ENCODE peak calls at places on chromosomes 2 and 18, in seven cellular contexts. One of them, this sample, is unnamed.

GRCh38 chr2:162475661-162476060 is 131.7 kb downstream of the GCA start:
- DNase-seq in IMR-90: no peak
- DNase-seq in fibroblast of mammary gland: peak; percentile 6
- DNase-seq in kidney: no peak
- DNase-seq in endodermal cell: no peak
- DNase-seq in astrocyte: peak; percentile 59
- DNase-seq in tibial nerve: no peak
- DNase-seq in this sample: no peak

GRCh38 chr2:44705851-44706555 is 235.5 kb upstream of the SIX3 start:
- DNase-seq in IMR-90: no peak
- DNase-seq in fibroblast of mammary gland: no peak
- DNase-seq in kidney: no peak
- DNase-seq in endodermal cell: no peak
- DNase-seq in astrocyte: no peak
- DNase-seq in tibial nerve: no peak
- DNase-seq in this sample: no peak

GRCh38 chr2:36698978-36699377 is 2.5 kb downstream of the VIT start:
- DNase-seq in IMR-90: no peak
- DNase-seq in fibroblast of mammary gland: peak; percentile 59
- DNase-seq in kidney: no peak
- DNase-seq in endodermal cell: no peak
- DNase-seq in astrocyte: no peak
- DNase-seq in tibial nerve: peak; percentile 76
- DNase-seq in this sample: peak; percentile 24

GRCh38 chr2:70871398-70872211 is 36.0 kb upstream of the CD207 start:
- DNase-seq in IMR-90: peak; percentile 68
- DNase-seq in fibroblast of mammary gland: peak; percentile 69
- DNase-seq in kidney: peak; percentile 93
- DNase-seq in endodermal cell: peak; percentile 96
- DNase-seq in astrocyte: peak; percentile 28
- DNase-seq in tibial nerve: peak; percentile 75
- DNase-seq in this sample: peak; percentile 61

GRCh38 chr2:38751847-38752410 is 768 bp upstream of the SRSF7 start:
- DNase-seq in IMR-90: peak; percentile 29
- DNase-seq in fibroblast of mammary gland: peak; percentile 40
- DNase-seq in kidney: no peak
- DNase-seq in endodermal cell: no peak
- DNase-seq in astrocyte: no peak
- DNase-seq in tibial nerve: no peak
- DNase-seq in this sample: no peak

GRCh38 chr2:239666855-239667376 is 266.1 kb upstream of the HDAC4 start:
- DNase-seq in IMR-90: no peak
- DNase-seq in fibroblast of mammary gland: no peak
- DNase-seq in kidney: no peak
- DNase-seq in endodermal cell: no peak
- DNase-seq in astrocyte: no peak
- DNase-seq in tibial nerve: no peak
- DNase-seq in this sample: no peak

GRCh38 chr2:129253461-129253812 is 726.0 kb upstream of the RAB6C start:
- DNase-seq in IMR-90: no peak
- DNase-seq in fibroblast of mammary gland: no peak
- DNase-seq in kidney: no peak
- DNase-seq in endodermal cell: peak; percentile 77
- DNase-seq in astrocyte: no peak
- DNase-seq in tibial nerve: no peak
- DNase-seq in this sample: no peak

GRCh38 chr18:5276947-5277346 is 18.6 kb downstream of the ZBTB14 start:
- DNase-seq in IMR-90: no peak
- DNase-seq in fibroblast of mammary gland: no peak
- DNase-seq in kidney: no peak
- DNase-seq in endodermal cell: no peak
- DNase-seq in astrocyte: no peak
- DNase-seq in tibial nerve: no peak
- DNase-seq in this sample: no peak

GRCh38 chr2:240906141-240906910 is at the start of gene CROCC2:
- DNase-seq in IMR-90: no peak
- DNase-seq in fibroblast of mammary gland: no peak
- DNase-seq in kidney: peak; percentile 75
- DNase-seq in endodermal cell: no peak
- DNase-seq in astrocyte: no peak
- DNase-seq in tibial nerve: no peak
- DNase-seq in this sample: no peak

GRCh38 chr2:205815645-205816044 is 133.3 kb downstream of the NRP2 start:
- DNase-seq in IMR-90: no peak
- DNase-seq in fibroblast of mammary gland: no peak
- DNase-seq in kidney: no peak
- DNase-seq in endodermal cell: no peak
- DNase-seq in astrocyte: no peak
- DNase-seq in tibial nerve: no peak
- DNase-seq in this sample: no peak

GRCh38 chr2:46187112-46187618 is 110.0 kb upstream of the EPAS1 start:
- DNase-seq in IMR-90: peak; percentile 71
- DNase-seq in fibroblast of mammary gland: peak; percentile 85
- DNase-seq in kidney: no peak
- DNase-seq in endodermal cell: peak; percentile 38
- DNase-seq in astrocyte: peak; percentile 49
- DNase-seq in tibial nerve: no peak
- DNase-seq in this sample: peak; percentile 79

GRCh38 chr2:218030409-218031195 is 27.8 kb upstream of the TNS1 start:
- DNase-seq in IMR-90: no peak
- DNase-seq in fibroblast of mammary gland: no peak
- DNase-seq in kidney: no peak
- DNase-seq in endodermal cell: peak; percentile 35
- DNase-seq in astrocyte: no peak
- DNase-seq in tibial nerve: no peak
- DNase-seq in this sample: no peak

DNA sequence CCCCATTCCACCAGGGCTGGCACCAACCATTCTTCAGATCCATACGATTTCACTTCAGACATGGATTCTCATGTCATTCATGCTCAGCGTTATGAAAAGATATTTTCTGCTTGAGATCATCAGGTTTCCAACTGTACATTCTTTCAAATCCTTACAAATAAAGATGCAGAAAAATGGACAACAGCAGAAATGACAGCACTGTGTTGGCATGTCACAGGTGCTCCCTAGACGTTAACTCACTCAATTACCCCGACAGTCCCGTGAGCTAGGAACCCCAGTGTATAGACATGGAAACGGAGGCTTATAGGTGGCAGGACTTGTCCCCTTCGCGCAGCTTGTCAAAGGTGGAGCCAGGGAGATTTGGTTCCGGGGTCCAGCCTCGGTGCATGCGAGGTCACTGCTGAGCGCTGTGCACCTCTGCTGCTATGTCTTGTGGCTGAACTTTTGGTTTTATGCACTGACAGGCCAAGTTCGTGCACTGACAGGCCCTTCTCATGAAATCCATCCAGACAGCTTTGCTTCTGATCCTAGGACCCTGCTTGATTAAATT is 17.7 kb downstream of the FHL2 start:
- DNase-seq in IMR-90: no peak
- DNase-seq in fibroblast of mammary gland: no peak
- DNase-seq in kidney: no peak
- DNase-seq in endodermal cell: no peak
- DNase-seq in astrocyte: no peak
- DNase-seq in tibial nerve: no peak
- DNase-seq in this sample: no peak
- TF ChIP-seq CTCF in IMR-90: no peak
- TF ChIP-seq CTCF in fibroblast of mammary gland: no peak
- TF ChIP-seq CTCF in kidney: no peak
- TF ChIP-seq CTCF in endodermal cell: no peak
- TF ChIP-seq CTCF in astrocyte: no peak
- TF ChIP-seq CTCF in tibial nerve: no peak
- TF ChIP-seq CTCF in this sample: no peak

GRCh38 chr2:197075754-197076337 is 149.3 kb upstream of the PGAP1 start:
- DNase-seq in IMR-90: no peak
- DNase-seq in fibroblast of mammary gland: peak; percentile 28
- DNase-seq in kidney: no peak
- DNase-seq in endodermal cell: peak; percentile 58
- DNase-seq in astrocyte: no peak
- DNase-seq in tibial nerve: no peak
- DNase-seq in this sample: peak; percentile 46
- TF ChIP-seq CTCF in IMR-90: peak; percentile 47
- TF ChIP-seq CTCF in fibroblast of mammary gland: peak; percentile 40
- TF ChIP-seq CTCF in kidney: peak; percentile 17
- TF ChIP-seq CTCF in endodermal cell: peak; percentile 79
- TF ChIP-seq CTCF in astrocyte: peak; percentile 32
- TF ChIP-seq CTCF in tibial nerve: peak; percentile 30
- TF ChIP-seq CTCF in this sample: peak; percentile 24

DNA sequence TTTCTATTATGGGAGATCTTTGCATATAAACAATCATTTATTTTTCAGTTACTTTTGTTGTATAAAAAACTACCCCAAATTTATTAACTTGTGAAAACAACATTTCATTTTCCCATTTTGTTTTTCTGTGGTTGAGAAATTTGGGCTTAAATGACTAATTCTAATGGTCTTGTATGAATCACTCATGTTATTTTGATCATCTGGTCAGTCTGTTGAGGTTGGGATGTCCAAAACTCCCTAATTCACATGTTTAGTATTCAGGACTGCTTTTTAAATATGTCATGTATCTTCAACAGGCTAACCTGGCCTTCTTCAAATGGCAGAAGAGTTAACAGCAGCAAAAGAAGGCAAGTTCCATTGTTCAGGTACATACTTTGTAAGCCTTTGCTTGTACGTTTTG is 788.1 kb downstream of the TRIB2 start:
- DNase-seq in IMR-90: no peak
- DNase-seq in fibroblast of mammary gland: no peak
- DNase-seq in kidney: no peak
- DNase-seq in endodermal cell: no peak
- DNase-seq in astrocyte: no peak
- DNase-seq in tibial nerve: no peak
- DNase-seq in this sample: no peak
- TF ChIP-seq CTCF in IMR-90: no peak
- TF ChIP-seq CTCF in fibroblast of mammary gland: no peak
- TF ChIP-seq CTCF in kidney: no peak
- TF ChIP-seq CTCF in endodermal cell: no peak
- TF ChIP-seq CTCF in astrocyte: no peak
- TF ChIP-seq CTCF in tibial nerve: no peak
- TF ChIP-seq CTCF in this sample: no peak

GRCh38 chr2:197308635-197309368 is 1.8 kb downstream of the ANKRD44 start:
- DNase-seq in IMR-90: no peak
- DNase-seq in fibroblast of mammary gland: no peak
- DNase-seq in kidney: no peak
- DNase-seq in endodermal cell: no peak
- DNase-seq in astrocyte: no peak
- DNase-seq in tibial nerve: no peak
- DNase-seq in this sample: no peak

GRCh38 chr2:197306691-197307030 is 3.9 kb downstream of the ANKRD44 start:
- DNase-seq in IMR-90: no peak
- DNase-seq in fibroblast of mammary gland: no peak
- DNase-seq in kidney: no peak
- DNase-seq in endodermal cell: no peak
- DNase-seq in astrocyte: no peak
- DNase-seq in tibial nerve: no peak
- DNase-seq in this sample: peak; percentile 26

GRCh38 chr2:197306024-197306690 is 4.4 kb downstream of the ANKRD44 start:
- DNase-seq in IMR-90: no peak
- DNase-seq in fibroblast of mammary gland: no peak
- DNase-seq in kidney: no peak
- DNase-seq in endodermal cell: no peak
- DNase-seq in astrocyte: no peak
- DNase-seq in tibial nerve: no peak
- DNase-seq in this sample: no peak

GRCh38 chr2:197307933-197308521 is 2.6 kb downstream of the ANKRD44 start:
- DNase-seq in IMR-90: no peak
- DNase-seq in fibroblast of mammary gland: no peak
- DNase-seq in kidney: no peak
- DNase-seq in endodermal cell: no peak
- DNase-seq in astrocyte: no peak
- DNase-seq in tibial nerve: no peak
- DNase-seq in this sample: no peak

GRCh38 chr2:197307236-197307932 is 3.2 kb downstream of the ANKRD44 start:
- DNase-seq in IMR-90: no peak
- DNase-seq in fibroblast of mammary gland: no peak
- DNase-seq in kidney: no peak
- DNase-seq in endodermal cell: no peak
- DNase-seq in astrocyte: no peak
- DNase-seq in tibial nerve: no peak
- DNase-seq in this sample: no peak
- TF ChIP-seq CTCF in IMR-90: no peak
- TF ChIP-seq CTCF in fibroblast of mammary gland: no peak
- TF ChIP-seq CTCF in kidney: no peak
- TF ChIP-seq CTCF in endodermal cell: peak; percentile 29
- TF ChIP-seq CTCF in astrocyte: no peak
- TF ChIP-seq CTCF in tibial nerve: no peak
- TF ChIP-seq CTCF in this sample: no peak

GRCh38 chr2:123468071-123468470 is 557.0 kb upstream of the CNTNAP5 start:
- DNase-seq in IMR-90: no peak
- DNase-seq in fibroblast of mammary gland: peak; percentile 1
- DNase-seq in kidney: no peak
- DNase-seq in endodermal cell: no peak
- DNase-seq in astrocyte: no peak
- DNase-seq in tibial nerve: no peak
- DNase-seq in this sample: no peak
- TF ChIP-seq CTCF in IMR-90: no peak
- TF ChIP-seq CTCF in fibroblast of mammary gland: no peak
- TF ChIP-seq CTCF in kidney: no peak
- TF ChIP-seq CTCF in endodermal cell: no peak
- TF ChIP-seq CTCF in astrocyte: no peak
- TF ChIP-seq CTCF in tibial nerve: no peak
- TF ChIP-seq CTCF in this sample: no peak

DNA sequence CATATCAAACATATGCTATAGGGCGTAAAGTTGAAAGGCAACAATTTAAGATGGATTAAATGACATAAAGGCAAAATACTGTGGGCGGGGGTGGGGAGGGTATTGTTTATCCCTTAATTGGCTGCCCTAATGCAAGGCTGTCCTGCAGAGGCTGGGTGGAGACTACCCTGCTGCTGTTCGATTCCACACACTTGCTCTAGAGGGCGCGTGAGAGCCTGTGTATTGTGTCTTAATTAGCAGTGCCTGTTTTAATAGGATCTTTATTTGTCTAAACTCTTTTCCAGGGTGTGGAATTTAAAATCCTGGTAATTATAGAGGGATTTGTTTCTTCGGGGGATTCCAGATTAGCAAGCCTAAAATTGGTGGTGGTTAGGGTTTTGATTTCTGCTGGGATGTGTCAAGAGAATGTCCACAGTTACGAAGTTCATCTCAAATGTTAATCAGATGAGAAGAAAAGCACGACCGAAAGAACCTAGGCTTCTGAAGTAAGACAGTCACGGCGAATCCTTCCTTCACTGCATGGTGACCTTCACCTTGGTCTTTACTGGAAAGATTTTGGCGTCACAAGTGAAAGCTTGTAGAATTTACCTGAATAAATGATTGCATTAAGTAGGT is 103.5 kb upstream of the MAP3K20 start:
- DNase-seq in IMR-90: peak; percentile 48
- DNase-seq in fibroblast of mammary gland: peak; percentile 58
- DNase-seq in kidney: no peak
- DNase-seq in endodermal cell: peak; percentile 86
- DNase-seq in astrocyte: no peak
- DNase-seq in tibial nerve: no peak
- DNase-seq in this sample: peak; percentile 67
- TF ChIP-seq CTCF in IMR-90: peak; percentile 71
- TF ChIP-seq CTCF in fibroblast of mammary gland: peak; percentile 92
- TF ChIP-seq CTCF in kidney: peak; percentile 51
- TF ChIP-seq CTCF in endodermal cell: peak; percentile 95
- TF ChIP-seq CTCF in astrocyte: peak; percentile 57
- TF ChIP-seq CTCF in tibial nerve: peak; percentile 64
- TF ChIP-seq CTCF in this sample: peak; percentile 94

This sample was measured in foreskin fibroblast.